ENCODE peak calls at places on chromosomes 5 and 9, in seven cellular contexts. One of them, this sample, is unnamed.

GRCh38 chr5:35415305-35415704 is 185.0 kb upstream of the PRLR start:
- DNase-seq in cardiac fibroblast: no peak
- DNase-seq in A549: no peak
- DNase-seq in AG08396: no peak
- DNase-seq in HCT116: no peak
- DNase-seq in germinal center: no peak
- DNase-seq in EL: no peak
- DNase-seq in this sample: no peak

GRCh38 chr9:84152204-84152603 is 171.6 kb downstream of the RMI1 start:
- DNase-seq in cardiac fibroblast: no peak
- DNase-seq in A549: no peak
- DNase-seq in AG08396: no peak
- DNase-seq in HCT116: no peak
- DNase-seq in germinal center: no peak
- DNase-seq in EL: no peak
- DNase-seq in this sample: no peak

GRCh38 chr5:61085885-61086284 is 76.4 kb downstream of the SMIM15 start:
- DNase-seq in cardiac fibroblast: no peak
- DNase-seq in A549: no peak
- DNase-seq in AG08396: no peak
- DNase-seq in HCT116: no peak
- DNase-seq in germinal center: no peak
- DNase-seq in EL: no peak
- DNase-seq in this sample: no peak

GRCh38 chr5:61280205-61280604 is 51.9 kb upstream of the ZSWIM6 start:
- DNase-seq in cardiac fibroblast: peak; percentile 91
- DNase-seq in A549: no peak
- DNase-seq in AG08396: peak; percentile 41
- DNase-seq in HCT116: peak; percentile 33
- DNase-seq in germinal center: no peak
- DNase-seq in EL: peak; percentile 89
- DNase-seq in this sample: no peak

GRCh38 chr9:35158501-35159280 is 3.1 kb upstream of the UNC13B start:
- DNase-seq in cardiac fibroblast: no peak
- DNase-seq in A549: no peak
- DNase-seq in AG08396: no peak
- DNase-seq in HCT116: no peak
- DNase-seq in germinal center: no peak
- DNase-seq in EL: no peak
- DNase-seq in this sample: no peak

GRCh38 chr9:131608469-131609115 is 63.3 kb downstream of the PRRT1B start:
- DNase-seq in cardiac fibroblast: peak; percentile 88
- DNase-seq in A549: peak; percentile 81
- DNase-seq in AG08396: peak; percentile 94
- DNase-seq in HCT116: peak; percentile 39
- DNase-seq in germinal center: no peak
- DNase-seq in EL: peak; percentile 95
- DNase-seq in this sample: no peak

GRCh38 chr5:38921174-38921573 is 75.4 kb downstream of the OSMR start:
- DNase-seq in cardiac fibroblast: no peak
- DNase-seq in A549: peak; percentile 9
- DNase-seq in AG08396: no peak
- DNase-seq in HCT116: no peak
- DNase-seq in germinal center: no peak
- DNase-seq in EL: no peak
- DNase-seq in this sample: no peak

GRCh38 chr9:97321251-97321650 is 13.8 kb downstream of the CCDC180 start:
- DNase-seq in cardiac fibroblast: no peak
- DNase-seq in A549: no peak
- DNase-seq in AG08396: no peak
- DNase-seq in HCT116: no peak
- DNase-seq in germinal center: no peak
- DNase-seq in EL: no peak
- DNase-seq in this sample: no peak

GRCh38 chr9:112091805-112092204 is 83.3 kb downstream of the SUSD1 start:
- DNase-seq in cardiac fibroblast: peak; percentile 42
- DNase-seq in A549: no peak
- DNase-seq in AG08396: no peak
- DNase-seq in HCT116: no peak
- DNase-seq in germinal center: no peak
- DNase-seq in EL: peak; percentile 10
- DNase-seq in this sample: no peak

GRCh38 chr5:88045931-88046461 is 222.6 kb downstream of the TMEM161B start:
- DNase-seq in cardiac fibroblast: no peak
- DNase-seq in A549: no peak
- DNase-seq in AG08396: no peak
- DNase-seq in HCT116: no peak
- DNase-seq in germinal center: no peak
- DNase-seq in EL: no peak
- DNase-seq in this sample: no peak

GRCh38 chr5:175261098-175261497 is 182.9 kb downstream of the DRD1 start:
- DNase-seq in cardiac fibroblast: no peak
- DNase-seq in A549: no peak
- DNase-seq in AG08396: no peak
- DNase-seq in HCT116: no peak
- DNase-seq in germinal center: no peak
- DNase-seq in EL: no peak
- DNase-seq in this sample: no peak

GRCh38 chr5:172666251-172666650 is 25.2 kb downstream of the NEURL1B start:
- DNase-seq in cardiac fibroblast: peak; percentile 46
- DNase-seq in A549: no peak
- DNase-seq in AG08396: no peak
- DNase-seq in HCT116: no peak
- DNase-seq in germinal center: no peak
- DNase-seq in EL: no peak
- DNase-seq in this sample: no peak

GRCh38 chr5:172956936-172957335 is 2.3 kb upstream of the RPL26L1 start:
- DNase-seq in cardiac fibroblast: no peak
- DNase-seq in A549: no peak
- DNase-seq in AG08396: no peak
- DNase-seq in HCT116: no peak
- DNase-seq in germinal center: no peak
- DNase-seq in EL: peak; percentile 40
- DNase-seq in this sample: no peak

GRCh38 chr5:112434650-112435049 is 15.6 kb upstream of the EPB41L4A start:
- DNase-seq in cardiac fibroblast: no peak
- DNase-seq in A549: no peak
- DNase-seq in AG08396: no peak
- DNase-seq in HCT116: no peak
- DNase-seq in germinal center: no peak
- DNase-seq in EL: no peak
- DNase-seq in this sample: no peak

GRCh38 chr9:126722922-126723806 is 81.7 kb upstream of the ZBTB43 start:
- DNase-seq in cardiac fibroblast: peak; percentile 6
- DNase-seq in A549: no peak
- DNase-seq in AG08396: no peak
- DNase-seq in HCT116: no peak
- DNase-seq in germinal center: peak; percentile 74
- DNase-seq in EL: peak; percentile 25
- DNase-seq in this sample: no peak

GRCh38 chr5:179151521-179152118 is 91.4 kb downstream of the ZNF354C start:
- DNase-seq in cardiac fibroblast: no peak
- DNase-seq in A549: no peak
- DNase-seq in AG08396: no peak
- DNase-seq in HCT116: no peak
- DNase-seq in germinal center: no peak
- DNase-seq in EL: no peak
- DNase-seq in this sample: no peak

GRCh38 chr5:169637085-169637855 is at the start of gene DOCK2:
- DNase-seq in cardiac fibroblast: no peak
- DNase-seq in A549: no peak
- DNase-seq in AG08396: no peak
- DNase-seq in HCT116: no peak
- DNase-seq in germinal center: peak; percentile 87
- DNase-seq in EL: peak; percentile 34
- DNase-seq in this sample: no peak

GRCh38 chr5:150001660-150002493 is 1.3 kb downstream of the HMGXB3 start:
- DNase-seq in cardiac fibroblast: peak; percentile 83
- DNase-seq in A549: peak; percentile 84
- DNase-seq in AG08396: peak; percentile 80
- DNase-seq in HCT116: peak; percentile 48
- DNase-seq in germinal center: peak; percentile 82
- DNase-seq in EL: peak; percentile 80
- DNase-seq in this sample: no peak

GRCh38 chr5:151661968-151662732 is 24.6 kb downstream of the SPARC start:
- DNase-seq in cardiac fibroblast: peak; percentile 30
- DNase-seq in A549: no peak
- DNase-seq in AG08396: no peak
- DNase-seq in HCT116: no peak
- DNase-seq in germinal center: no peak
- DNase-seq in EL: no peak
- DNase-seq in this sample: no peak